ENCODE peak calls at places on chromosome 4, in ten cellular contexts. One of them, this sample, is unnamed. For H3K4me1, the result is how much of the 10 kb centered on the place peaks cover.

GRCh38 chr4:48642421-48643144 is 137.5 kb downstream of the FRYL start:
- DNase-seq in adrenal gland: no peak
- DNase-seq in Caco-2: no peak
- DNase-seq in fibroblast of lung: peak
- DNase-seq in neural progenitor cell: no peak
- DNase-seq in heart left ventricle: no peak
- DNase-seq in suprapubic skin: no peak
- DNase-seq in IMR-90: peak
- DNase-seq in lung: no peak
- DNase-seq in cardiac muscle cell: no peak
- DNase-seq in this sample: no peak

GRCh38 chr4:3869661-3870566 is 103.7 kb downstream of the ADRA2C start:
- DNase-seq in adrenal gland: no peak
- DNase-seq in Caco-2: no peak
- DNase-seq in fibroblast of lung: no peak
- DNase-seq in neural progenitor cell: no peak
- DNase-seq in heart left ventricle: no peak
- DNase-seq in suprapubic skin: peak
- DNase-seq in IMR-90: no peak
- DNase-seq in lung: no peak
- DNase-seq in cardiac muscle cell: no peak
- DNase-seq in this sample: no peak

GRCh38 chr4:151049430-151049884 is 34.4 kb upstream of the LRBA start:
- DNase-seq in adrenal gland: no peak
- DNase-seq in Caco-2: no peak
- DNase-seq in fibroblast of lung: no peak
- DNase-seq in neural progenitor cell: peak
- DNase-seq in heart left ventricle: no peak
- DNase-seq in suprapubic skin: no peak
- DNase-seq in IMR-90: no peak
- DNase-seq in lung: no peak
- DNase-seq in cardiac muscle cell: no peak
- DNase-seq in this sample: no peak

GRCh38 chr4:39976945-39977488 is 694 bp downstream of the PDS5A start:
- DNase-seq in adrenal gland: peak
- DNase-seq in Caco-2: no peak
- DNase-seq in fibroblast of lung: peak
- DNase-seq in neural progenitor cell: peak
- DNase-seq in heart left ventricle: no peak
- DNase-seq in suprapubic skin: peak
- DNase-seq in IMR-90: no peak
- DNase-seq in lung: peak
- DNase-seq in cardiac muscle cell: peak
- DNase-seq in this sample: peak

GRCh38 chr4:116881077-116881476 is 204.3 kb downstream of the TRAM1L1 start:
- DNase-seq in adrenal gland: no peak
- DNase-seq in Caco-2: no peak
- DNase-seq in fibroblast of lung: no peak
- DNase-seq in neural progenitor cell: no peak
- DNase-seq in heart left ventricle: no peak
- DNase-seq in suprapubic skin: no peak
- DNase-seq in IMR-90: no peak
- DNase-seq in lung: no peak
- DNase-seq in cardiac muscle cell: no peak
- DNase-seq in this sample: no peak

GRCh38 chr4:100936676-100937390 is 410.5 kb downstream of the PPP3CA start:
- DNase-seq in adrenal gland: no peak
- DNase-seq in Caco-2: no peak
- DNase-seq in fibroblast of lung: peak
- DNase-seq in neural progenitor cell: no peak
- DNase-seq in heart left ventricle: no peak
- DNase-seq in suprapubic skin: no peak
- DNase-seq in IMR-90: no peak
- DNase-seq in lung: no peak
- DNase-seq in cardiac muscle cell: no peak
- DNase-seq in this sample: no peak

GRCh38 chr4:183659029-183659870 is at the start of the genes RWDD4 and TRAPPC11:
- DNase-seq in adrenal gland: peak
- DNase-seq in Caco-2: peak
- DNase-seq in fibroblast of lung: peak
- DNase-seq in neural progenitor cell: peak
- DNase-seq in heart left ventricle: peak
- DNase-seq in suprapubic skin: peak
- DNase-seq in IMR-90: peak
- DNase-seq in lung: peak
- DNase-seq in cardiac muscle cell: peak
- DNase-seq in this sample: peak

GRCh38 chr4:94455081-94455480 is 3.3 kb downstream of the PDLIM5 start:
- DNase-seq in adrenal gland: peak
- DNase-seq in Caco-2: peak
- DNase-seq in fibroblast of lung: peak
- DNase-seq in neural progenitor cell: no peak
- DNase-seq in heart left ventricle: peak
- DNase-seq in suprapubic skin: peak
- DNase-seq in IMR-90: peak
- DNase-seq in lung: no peak
- DNase-seq in cardiac muscle cell: no peak
- DNase-seq in this sample: no peak

GRCh38 chr4:54754394-54754793 is 96.6 kb downstream of the KIT start:
- DNase-seq in adrenal gland: no peak
- DNase-seq in Caco-2: no peak
- DNase-seq in fibroblast of lung: no peak
- DNase-seq in neural progenitor cell: no peak
- DNase-seq in heart left ventricle: no peak
- DNase-seq in suprapubic skin: no peak
- DNase-seq in IMR-90: no peak
- DNase-seq in lung: no peak
- DNase-seq in cardiac muscle cell: no peak
- DNase-seq in this sample: no peak

GRCh38 chr4:176150283-176150682 is 45.1 kb downstream of the SPATA4 start:
- DNase-seq in adrenal gland: no peak
- DNase-seq in Caco-2: peak
- DNase-seq in fibroblast of lung: peak
- DNase-seq in neural progenitor cell: no peak
- DNase-seq in heart left ventricle: no peak
- DNase-seq in suprapubic skin: no peak
- DNase-seq in IMR-90: peak
- DNase-seq in lung: no peak
- DNase-seq in cardiac muscle cell: peak
- DNase-seq in this sample: no peak

GRCh38 chr4:152389359-152389758 is 146.5 kb downstream of the FBXW7 start:
- DNase-seq in adrenal gland: no peak
- DNase-seq in Caco-2: no peak
- DNase-seq in fibroblast of lung: no peak
- DNase-seq in neural progenitor cell: no peak
- DNase-seq in heart left ventricle: no peak
- DNase-seq in suprapubic skin: no peak
- DNase-seq in IMR-90: no peak
- DNase-seq in lung: no peak
- DNase-seq in cardiac muscle cell: no peak
- DNase-seq in this sample: no peak

GRCh38 chr4:139014391-139015268 is 951 bp upstream of the NOCT start:
- DNase-seq in adrenal gland: peak
- DNase-seq in Caco-2: peak
- DNase-seq in fibroblast of lung: peak
- DNase-seq in neural progenitor cell: no peak
- DNase-seq in heart left ventricle: no peak
- DNase-seq in suprapubic skin: no peak
- DNase-seq in IMR-90: peak
- DNase-seq in lung: peak
- DNase-seq in cardiac muscle cell: no peak
- DNase-seq in this sample: peak

GRCh38 chr4:6658635-6659075 is 18.2 kb downstream of the MRFAP1 start:
- DNase-seq in adrenal gland: peak
- DNase-seq in Caco-2: no peak
- DNase-seq in fibroblast of lung: peak
- DNase-seq in neural progenitor cell: peak
- DNase-seq in heart left ventricle: peak
- DNase-seq in suprapubic skin: peak
- DNase-seq in IMR-90: peak
- DNase-seq in lung: no peak
- DNase-seq in cardiac muscle cell: no peak
- DNase-seq in this sample: no peak

GRCh38 chr4:88341227-88342192 is 37.1 kb upstream of the HERC6 start:
- DNase-seq in adrenal gland: no peak
- DNase-seq in Caco-2: no peak
- DNase-seq in fibroblast of lung: peak
- DNase-seq in neural progenitor cell: no peak
- DNase-seq in heart left ventricle: peak
- DNase-seq in suprapubic skin: no peak
- DNase-seq in IMR-90: peak
- DNase-seq in lung: no peak
- DNase-seq in cardiac muscle cell: peak
- DNase-seq in this sample: no peak

GRCh38 chr4:150525321-150525868 is 56.6 kb upstream of the MAB21L2 start:
- DNase-seq in adrenal gland: no peak
- DNase-seq in Caco-2: no peak
- DNase-seq in fibroblast of lung: no peak
- DNase-seq in neural progenitor cell: no peak
- DNase-seq in heart left ventricle: no peak
- DNase-seq in suprapubic skin: no peak
- DNase-seq in IMR-90: no peak
- DNase-seq in lung: no peak
- DNase-seq in cardiac muscle cell: no peak
- DNase-seq in this sample: no peak

GRCh38 chr4:121180558-121180957 is 16.4 kb upstream of the TNIP3 start:
- DNase-seq in adrenal gland: no peak
- DNase-seq in Caco-2: no peak
- DNase-seq in fibroblast of lung: no peak
- DNase-seq in neural progenitor cell: no peak
- DNase-seq in heart left ventricle: no peak
- DNase-seq in suprapubic skin: no peak
- DNase-seq in IMR-90: no peak
- DNase-seq in lung: no peak
- DNase-seq in cardiac muscle cell: no peak
- DNase-seq in this sample: no peak
- H3K4me3 ChIP-seq in adrenal gland: no peak
- H3K4me3 ChIP-seq in Caco-2: no peak
- H3K4me3 ChIP-seq in fibroblast of lung: no peak
- H3K4me3 ChIP-seq in neural progenitor cell: no peak
- H3K4me3 ChIP-seq in heart left ventricle: no peak
- H3K4me3 ChIP-seq in suprapubic skin: no peak
- H3K4me3 ChIP-seq in IMR-90: no peak
- H3K4me3 ChIP-seq in lung: no peak
- H3K4me3 ChIP-seq in cardiac muscle cell: no peak
- H3K4me3 ChIP-seq in this sample: no peak

DNA sequence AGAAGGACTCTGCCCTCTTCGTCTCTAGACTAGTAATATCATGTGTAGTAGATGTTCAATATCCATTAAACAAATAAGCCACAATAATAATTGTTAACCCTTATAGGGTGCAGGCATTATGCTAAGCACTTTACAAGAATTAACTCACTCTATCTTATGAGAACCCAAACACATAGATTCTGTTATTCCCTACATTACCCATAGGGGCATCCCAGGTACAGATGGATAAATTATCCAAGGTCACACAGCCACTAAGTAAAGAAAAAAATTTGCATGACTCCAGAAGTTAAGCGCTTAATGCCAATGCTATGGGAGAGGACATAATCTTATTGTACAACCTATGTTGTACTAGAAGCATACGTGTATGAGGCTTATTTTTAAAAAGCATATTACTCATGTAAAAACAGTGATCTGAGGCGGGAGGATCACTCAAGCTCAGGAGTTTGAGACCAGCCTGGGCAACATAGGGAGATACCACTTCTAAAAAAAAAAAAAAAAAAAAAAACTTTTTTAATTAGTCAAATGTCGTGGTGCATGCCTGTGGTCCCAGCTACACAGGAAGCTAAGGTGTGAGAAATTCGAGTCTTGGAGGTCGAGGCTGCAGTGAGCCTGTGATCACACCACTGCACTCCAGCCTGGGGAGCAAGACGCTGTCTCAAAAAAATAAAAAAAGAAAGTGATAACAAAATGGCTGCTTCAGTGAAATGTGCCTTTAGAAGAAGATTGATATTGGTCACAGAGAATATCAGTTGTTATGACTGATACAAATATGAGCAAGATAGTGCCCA is 13.6 kb downstream of the LDB2 start:
- DNase-seq in adrenal gland: no peak
- DNase-seq in Caco-2: no peak
- DNase-seq in fibroblast of lung: no peak
- DNase-seq in neural progenitor cell: no peak
- DNase-seq in heart left ventricle: no peak
- DNase-seq in suprapubic skin: no peak
- DNase-seq in IMR-90: no peak
- DNase-seq in lung: no peak
- DNase-seq in cardiac muscle cell: no peak
- DNase-seq in this sample: no peak
- TF ChIP-seq CTCF in adrenal gland: no peak
- TF ChIP-seq CTCF in Caco-2: peak
- TF ChIP-seq CTCF in fibroblast of lung: no peak
- TF ChIP-seq CTCF in neural progenitor cell: peak
- TF ChIP-seq CTCF in heart left ventricle: no peak
- TF ChIP-seq CTCF in suprapubic skin: no peak
- TF ChIP-seq CTCF in IMR-90: peak
- TF ChIP-seq CTCF in lung: no peak
- TF ChIP-seq CTCF in cardiac muscle cell: no peak
- TF ChIP-seq CTCF in this sample: peak

DNA sequence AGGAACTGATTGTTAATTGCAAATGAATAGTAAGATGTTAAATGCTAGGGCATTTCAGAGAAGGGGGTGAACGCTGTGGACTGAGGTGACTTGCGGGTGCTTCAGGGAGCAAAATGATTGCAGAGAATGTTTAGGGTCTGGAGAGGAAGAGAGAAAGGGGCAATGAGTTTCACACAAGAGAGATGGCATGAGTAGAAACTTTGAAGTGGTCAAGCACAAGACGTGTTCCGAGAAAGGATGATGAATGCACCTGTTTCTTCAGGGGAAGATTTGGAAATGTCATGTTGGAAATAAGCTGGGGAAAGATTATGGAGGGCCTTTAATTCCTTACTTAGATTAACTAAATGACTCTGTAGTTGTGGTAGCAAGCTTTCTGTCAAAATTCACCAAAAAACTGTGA is 43.4 kb downstream of the DTHD1 start:
- DNase-seq in adrenal gland: no peak
- DNase-seq in Caco-2: no peak
- DNase-seq in fibroblast of lung: no peak
- DNase-seq in neural progenitor cell: no peak
- DNase-seq in heart left ventricle: no peak
- DNase-seq in suprapubic skin: no peak
- DNase-seq in IMR-90: no peak
- DNase-seq in lung: no peak
- DNase-seq in cardiac muscle cell: no peak
- DNase-seq in this sample: no peak
- H3K4me1 ChIP-seq in adrenal gland: under half
- H3K4me1 ChIP-seq in Caco-2: under half
- H3K4me1 ChIP-seq in fibroblast of lung: under half
- H3K4me1 ChIP-seq in neural progenitor cell: under half
- H3K4me1 ChIP-seq in heart left ventricle: under half
- H3K4me1 ChIP-seq in suprapubic skin: under half
- H3K4me1 ChIP-seq in IMR-90: under half
- H3K4me1 ChIP-seq in lung: under half
- H3K4me1 ChIP-seq in cardiac muscle cell: under half
- H3K4me1 ChIP-seq in this sample: under half

DNA sequence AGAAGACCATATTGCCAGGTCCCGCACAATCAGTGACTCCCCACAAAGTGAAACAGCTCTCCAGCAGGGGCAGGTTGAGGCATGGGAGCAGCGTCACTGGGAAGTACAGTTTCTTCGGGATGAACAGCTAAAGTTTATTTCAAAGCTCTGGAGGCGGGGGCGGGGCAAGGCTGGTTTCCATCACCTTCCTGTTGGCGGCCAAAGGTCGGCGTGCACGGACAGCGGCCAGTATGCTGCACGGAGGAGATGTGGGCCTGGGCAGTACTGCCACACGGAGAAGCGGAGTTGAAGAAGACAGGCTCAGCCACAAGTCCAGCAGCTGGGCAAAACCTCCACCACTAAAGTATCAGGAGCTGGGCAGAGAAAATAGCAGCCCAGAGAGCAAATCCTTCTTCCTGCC is 964 bp upstream of the ZNF518B start:
- DNase-seq in adrenal gland: peak
- DNase-seq in Caco-2: no peak
- DNase-seq in fibroblast of lung: no peak
- DNase-seq in neural progenitor cell: peak
- DNase-seq in heart left ventricle: no peak
- DNase-seq in suprapubic skin: no peak
- DNase-seq in IMR-90: no peak
- DNase-seq in lung: no peak
- DNase-seq in cardiac muscle cell: no peak
- DNase-seq in this sample: no peak
- H3K4me3 ChIP-seq in adrenal gland: no peak
- H3K4me3 ChIP-seq in Caco-2: no peak
- H3K4me3 ChIP-seq in fibroblast of lung: no peak
- H3K4me3 ChIP-seq in neural progenitor cell: no peak
- H3K4me3 ChIP-seq in heart left ventricle: peak
- H3K4me3 ChIP-seq in suprapubic skin: peak
- H3K4me3 ChIP-seq in IMR-90: no peak
- H3K4me3 ChIP-seq in lung: no peak
- H3K4me3 ChIP-seq in cardiac muscle cell: no peak
- H3K4me3 ChIP-seq in this sample: no peak